ENCODE peak calls at places on chromosomes 3 and 15, in five cellular contexts. M is C1 segment of cervical spinal cord, E is heart left ventricle, V is AG08396, C is fibroblast of the conjunctiva. S is an unnamed sample.

GRCh38 chr15:68619303-68619698 is 40.5 kb downstream of the CORO2B start:
- DNase-seq in M (no peak), E (no peak), V (no peak), C (no peak), S (no peak)

GRCh38 chr15:88089019-88089603 is 167.4 kb downstream of the NTRK3 start:
- DNase-seq in M (no peak), E (no peak), V (no peak), C (no peak), S (no peak)

GRCh38 chr3:154430014-154430413 is at the start of gene GPR149:
- DNase-seq in M (no peak), E (no peak), V (no peak), C (no peak), S (no peak)

GRCh38 chr3:126416943-126417342 is 22.2 kb downstream of the CFAP100 start:
- DNase-seq in M (no peak), E (no peak), V (no peak), C (no peak), S (no peak)

GRCh38 chr15:55791576-55792400 is 48.8 kb upstream of the PRTG start:
- DNase-seq in M (no peak), E (no peak), V (peak), C (no peak), S (no peak)

GRCh38 chr3:46353090-46353489 is 821 bp upstream of the CCR2 start:
- DNase-seq in M (no peak), E (no peak), V (no peak), C (no peak), S (no peak)

GRCh38 chr3:190673157-190673556 is 159.3 kb downstream of the IL1RAP start:
- DNase-seq in M (no peak), E (no peak), V (no peak), C (no peak), S (no peak)

GRCh38 chr3:36480916-36481648 is 100.8 kb downstream of the STAC start:
- DNase-seq in M (no peak), E (no peak), V (peak), C (no peak), S (no peak)

GRCh38 chr3:5330152-5330810 is 142.8 kb downstream of the EDEM1 start:
- DNase-seq in M (no peak), E (no peak), V (peak), C (no peak), S (no peak)

GRCh38 chr3:13539671-13540070 is 9.3 kb upstream of the FBLN2 start:
- DNase-seq in M (no peak), E (no peak), V (no peak), C (no peak), S (no peak)

GRCh38 chr15:91559066-91559465 is 294.4 kb upstream of the SLCO3A1 start:
- DNase-seq in M (no peak), E (no peak), V (no peak), C (no peak), S (no peak)

GRCh38 chr3:107904536-107905066 is 186.2 kb downstream of the CD47 start:
- DNase-seq in M (no peak), E (no peak), V (no peak), C (no peak), S (no peak)

GRCh38 chr15:71639531-71639930 is 170.8 kb upstream of the NR2E3 start:
- DNase-seq in M (no peak), E (no peak), V (no peak), C (no peak), S (no peak)

GRCh38 chr15:80216911-80217310 is 35.1 kb downstream of the CTXND1 start:
- DNase-seq in M (no peak), E (no peak), V (no peak), C (no peak), S (no peak)

GRCh38 chr3:136332776-136333175 is 82.6 kb downstream of the PCCB start:
- DNase-seq in M (no peak), E (no peak), V (peak), C (no peak), S (no peak)

GRCh38 chr3:120568624-120569023 is 27.5 kb upstream of the NDUFB4 start:
- DNase-seq in M (no peak), E (no peak), V (no peak), C (no peak), S (no peak)

S was measured in sciatic nerve.